ENCODE peak calls at places on chromosome 15, in seven cellular contexts. E, M, W, C, U, K and X are unnamed samples.

GRCh38 chr15:70526221-70526973 is 237.0 kb downstream of the UACA start:
- DNase-seq in E (no peak), W (peak), U (peak), K (no peak), C (peak), M (peak), X (peak)

GRCh38 chr15:98815207-98815606 is 166.9 kb downstream of the IGF1R start:
- DNase-seq in M (no peak), U (no peak), C (peak), K (no peak), W (no peak), E (no peak), X (no peak)

GRCh38 chr15:63192604-63193206 is 3.3 kb downstream of the RAB8B start:
- DNase-seq in C (no peak), M (no peak), E (no peak), U (no peak), K (no peak), W (no peak), X (no peak)

GRCh38 chr15:90571063-90571541 is 41.4 kb downstream of the CRTC3 start:
- DNase-seq in U (peak), E (peak), M (no peak), K (no peak), C (no peak), W (peak), X (no peak)

GRCh38 chr15:60128000-60128376 is 123.9 kb downstream of the FOXB1 start:
- DNase-seq in C (peak), M (no peak), K (no peak), U (peak), E (peak), W (no peak), X (peak)

GRCh38 chr15:52076889-52077781 is 35.4 kb downstream of the BCL2L10 start:
- DNase-seq in M (peak), U (peak), E (no peak), K (no peak), W (peak), C (no peak), X (peak)

GRCh38 chr15:56929389-56929788 is 10.9 kb downstream of the TCF12 start:
- DNase-seq in U (peak), M (peak), W (peak), C (no peak), E (no peak), K (no peak), X (peak)

GRCh38 chr15:85764649-85765277 is 30.0 kb downstream of the KLHL25 start:
- DNase-seq in K (no peak), C (no peak), M (no peak), U (peak), W (no peak), E (no peak), X (peak)

GRCh38 chr15:68278345-68279217 is 1.0 kb downstream of the FEM1B start:
- DNase-seq in M (no peak), W (peak), C (peak), U (peak), E (peak), K (no peak), X (no peak)

GRCh38 chr15:95556866-95557225 is 773.7 kb upstream of the NR2F2 start:
- DNase-seq in E (peak), K (no peak), W (peak), C (no peak), M (peak), U (peak), X (peak)

DNA sequence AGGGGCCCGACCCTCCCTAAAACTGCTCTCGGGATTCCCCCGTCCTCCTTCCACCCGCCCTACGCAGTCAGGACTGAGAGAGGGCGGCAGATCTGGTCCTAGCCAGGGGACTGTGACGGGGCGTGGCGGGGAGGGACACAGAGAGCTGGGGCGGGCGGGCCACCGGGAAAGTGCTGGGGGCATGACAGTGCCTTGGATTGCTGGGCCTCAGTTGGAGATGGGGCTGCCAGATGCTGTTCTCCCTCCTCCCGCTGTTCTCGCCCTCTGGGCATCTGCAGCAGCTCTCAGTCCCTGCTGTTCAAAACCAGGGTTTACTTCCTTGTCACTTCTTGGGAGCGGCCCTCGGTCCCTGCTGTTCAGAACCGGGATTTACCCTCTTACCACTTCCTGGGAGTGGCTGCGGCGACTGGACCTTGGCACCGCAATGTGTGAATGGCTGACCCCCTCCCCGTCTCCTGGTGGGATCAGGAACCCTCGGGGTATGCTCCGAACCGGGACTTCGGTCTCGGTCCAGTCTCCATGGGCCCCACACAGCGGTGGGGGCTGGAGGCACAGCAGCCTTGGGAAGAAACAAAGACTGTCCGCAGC is 1.8 kb upstream of the RPP25 start:
- DNase-seq in K (peak), C (peak), U (peak), E (peak), M (peak), W (peak), X (no peak)
- TF ChIP-seq CTCF in K (peak), C (peak), U (no peak), E (no peak), M (no peak), W (no peak), X (no peak)

GRCh38 chr15:49718234-49718633 is 97.4 kb downstream of the DTWD1 start:
- DNase-seq in W (peak), U (peak), K (no peak), M (no peak), C (no peak), E (no peak), X (peak)
- H3K4me3 ChIP-seq in W (no peak), U (no peak), K (no peak), M (no peak), C (no peak), E (no peak), X (no peak)

GRCh38 chr15:27681038-27681437 is 418.1 kb downstream of the OCA2 start:
- DNase-seq in M (no peak), U (no peak), E (no peak), K (no peak), C (no peak), W (no peak), X (no peak)
- TF ChIP-seq CTCF in M (no peak), U (no peak), E (no peak), K (no peak), C (no peak), W (no peak), X (no peak)

GRCh38 chr15:50181983-50182232 is at the start of gene SLC27A2:
- DNase-seq in M (peak), W (peak), E (no peak), U (no peak), C (no peak), K (peak), X (peak)
- H3K4me3 ChIP-seq in M (peak), W (peak), E (no peak), U (peak), C (peak), K (peak), X (peak)

DNA sequence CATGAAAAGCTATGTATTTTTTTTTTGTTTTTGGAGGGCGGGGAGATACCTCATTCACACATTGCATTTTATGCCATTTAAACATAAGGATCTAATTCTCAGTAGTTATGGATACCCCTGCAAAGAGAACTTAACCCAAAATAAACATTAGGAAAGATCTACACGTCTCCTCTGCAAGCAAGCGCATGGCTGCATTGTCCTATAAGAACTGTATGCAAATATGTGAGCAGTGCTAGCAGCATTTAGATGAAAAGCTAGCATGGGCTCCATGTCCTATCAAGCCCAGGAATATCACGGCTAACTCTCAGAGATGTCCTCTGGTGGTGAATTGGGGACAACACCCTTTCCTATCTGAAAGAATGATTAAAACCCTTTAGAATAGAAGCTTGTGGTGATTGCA is 292.8 kb downstream of the MEX3B start:
- DNase-seq in C (peak), M (no peak), W (no peak), E (no peak), K (no peak), U (no peak), X (no peak)
- TF ChIP-seq CTCF in C (peak), M (no peak), W (no peak), E (no peak), K (no peak), U (no peak), X (no peak)

GRCh38 chr15:75061272-75061671 is 37.9 kb downstream of the PPCDC start:
- DNase-seq in U (peak), M (no peak), W (peak), K (no peak), E (no peak), C (peak), X (no peak)
- H3K4me3 ChIP-seq in U (no peak), M (no peak), W (no peak), K (no peak), E (no peak), C (no peak), X (no peak)

DNA sequence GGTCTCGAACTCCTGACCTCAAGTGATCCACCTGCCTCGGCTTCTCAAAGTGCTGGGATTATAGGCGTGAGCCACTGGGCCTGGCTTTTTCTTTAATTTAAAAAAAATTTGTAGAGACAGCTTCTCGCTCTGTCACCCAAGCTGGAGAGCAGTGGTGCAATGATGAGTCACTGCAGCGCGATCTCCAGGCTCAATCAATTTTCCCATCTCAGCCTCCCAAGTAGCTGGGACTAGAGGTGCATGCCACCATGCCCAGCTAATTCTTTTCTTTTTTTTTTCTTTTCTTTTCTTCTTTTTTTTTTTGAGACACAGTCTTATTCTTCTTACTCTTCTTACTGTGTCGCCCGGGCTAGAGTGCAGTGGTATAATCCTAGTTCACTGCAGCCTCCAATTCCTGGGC is 19.8 kb downstream of the TUBGCP4 start:
- DNase-seq in W (peak), U (peak), K (no peak), E (no peak), C (no peak), M (no peak), X (no peak)
- TF ChIP-seq CTCF in W (no peak), U (no peak), K (no peak), E (no peak), C (no peak), M (no peak), X (no peak)

DNA sequence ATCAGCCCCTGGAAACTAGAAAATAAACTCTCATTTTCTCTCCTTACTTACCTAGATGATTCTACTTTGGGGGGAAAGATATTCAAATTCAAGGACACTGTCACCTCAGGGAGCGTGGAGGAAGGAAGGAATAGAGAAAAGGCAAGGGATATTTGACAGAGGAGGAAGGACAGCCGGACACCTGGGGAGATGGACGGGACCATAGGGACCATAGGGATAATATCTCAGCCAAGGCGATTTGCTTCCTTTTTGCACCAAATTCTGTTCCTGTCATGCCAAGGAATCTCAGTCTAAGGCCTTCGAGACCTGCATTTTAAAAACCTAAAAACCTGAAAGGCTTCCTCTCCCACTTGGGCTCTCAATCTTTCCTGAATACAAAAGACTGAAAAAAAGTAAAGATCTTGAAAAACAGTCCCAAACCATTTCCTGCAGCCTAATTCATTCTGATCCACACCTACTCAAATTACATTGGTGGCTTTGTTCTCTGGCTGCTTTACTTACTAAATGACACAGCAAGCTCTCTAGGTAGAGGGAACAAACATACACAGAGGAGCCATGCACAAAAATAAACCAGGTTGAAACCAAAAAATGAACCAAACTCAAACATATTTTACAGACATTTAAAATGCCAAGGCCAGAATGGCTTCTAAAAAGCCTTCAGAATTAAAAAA is 73.8 kb upstream of the SLC24A5 start:
- DNase-seq in U (no peak), M (no peak), W (no peak), C (no peak), E (no peak), K (no peak), X (no peak)
- H3K4me3 ChIP-seq in U (no peak), M (no peak), W (no peak), C (no peak), E (no peak), K (no peak), X (no peak)

GRCh38 chr15:79209690-79210089 is 72.8 kb upstream of the ANKRD34C start:
- DNase-seq in W (no peak), C (peak), E (no peak), M (peak), K (no peak), U (no peak), X (no peak)
- TF ChIP-seq CTCF in W (no peak), C (peak), E (no peak), M (peak), K (no peak), U (no peak), X (peak)

GRCh38 chr15:101455291-101455916 is 34.1 kb downstream of the PCSK6 start:
- DNase-seq in E (peak), K (no peak), W (peak), M (no peak), C (peak), U (peak), X (no peak)
- H3K4me3 ChIP-seq in E (no peak), K (no peak), W (no peak), M (no peak), C (no peak), U (no peak), X (no peak)